ENCODE peak calls at places on chromosomes 5 and 9, in five cellular contexts. D is activated CD4-positive, alpha-beta T cell treated with anti-CD3 and anti-CD28 coated beads, Interleukin-2, amount 50 U/mL, for 4 hours; U is NCI-H1092 treated with DMSO at 0.1 percent for 48 hours; H is memory B cell; C is activated naive CD8-positive, alpha-beta T cell treated with anti-CD3 and anti-CD28 coated beads, Interleukin-2, amount 50 U/mL, for 16 hours. J is an unnamed sample.

GRCh38 chr5:56099346-56099745 is 104.6 kb upstream of the IL6ST start:
- DNase-seq in U (no peak), D (no peak), H (no peak), C (no peak), J (no peak)

GRCh38 chr9:93655621-93656425 is 79.4 kb downstream of the PHF2 start:
- DNase-seq in U (no peak), H (no peak), C (no peak), D (no peak), J (no peak)

GRCh38 chr5:14880688-14881087 is 9.1 kb upstream of the ANKH start:
- DNase-seq in D (no peak), H (no peak), C (no peak), U (no peak), J (peak; percentile 87)

GRCh38 chr9:72193478-72193881 is 44.2 kb downstream of the GDA start:
- DNase-seq in H (no peak), D (no peak), U (no peak), C (no peak), J (peak; percentile 86)

GRCh38 chr9:5459289-5459829 is 9.0 kb downstream of the CD274 start:
- DNase-seq in C (no peak), U (no peak), D (no peak), H (no peak), J (no peak)

GRCh38 chr9:135926402-135927194 is 19.3 kb upstream of the CAMSAP1 start:
- DNase-seq in U (no peak), D (peak; percentile 45), H (no peak), C (no peak), J (no peak)

GRCh38 chr5:142143878-142144277 is 35.3 kb downstream of the NDFIP1 start:
- DNase-seq in U (peak; percentile 7), C (no peak), H (peak; percentile 11), D (no peak), J (peak; percentile 30)

GRCh38 chr9:124795881-124796415 is 19.0 kb downstream of the OLFML2A start:
- DNase-seq in H (no peak), D (no peak), C (no peak), U (no peak), J (no peak)

GRCh38 chr9:74760031-74760700 is 127.6 kb downstream of the TRPM6 start:
- DNase-seq in U (no peak), D (no peak), H (no peak), C (no peak), J (no peak)

GRCh38 chr9:31153250-31153840 is 1231.1 kb upstream of the ACO1 start:
- DNase-seq in C (no peak), H (no peak), D (no peak), U (no peak), J (peak; percentile 24)

GRCh38 chr5:88690619-88691560 is 192.1 kb downstream of the MEF2C start:
- DNase-seq in C (no peak), D (peak; percentile 54), U (peak; percentile 26), H (peak; percentile 70), J (peak; percentile 99)

GRCh38 chr5:138159666-138160065 is 18.8 kb downstream of the BRD8 start:
- DNase-seq in U (no peak), D (no peak), C (no peak), H (no peak), J (no peak)

GRCh38 chr5:115579747-115580173 is 22.5 kb downstream of the TICAM2 start:
- DNase-seq in C (no peak), U (no peak), H (no peak), D (no peak), J (no peak)

GRCh38 chr5:127586811-127587210 is 62.1 kb upstream of the CTXN3 start:
- DNase-seq in U (no peak), D (no peak), H (no peak), C (no peak), J (no peak)

GRCh38 chr9:121298689-121299112 is 30.7 kb downstream of the GSN start:
- DNase-seq in C (no peak), U (no peak), D (no peak), H (peak; percentile 11), J (peak; percentile 91)

GRCh38 chr5:106290841-106291240 is 1379.9 kb downstream of the EFNA5 start:
- DNase-seq in U (no peak), C (no peak), D (no peak), H (no peak), J (no peak)

GRCh38 chr5:6404129-6404528 is 25.8 kb upstream of the MED10 start:
- DNase-seq in H (no peak), C (no peak), D (no peak), U (no peak), J (no peak)

GRCh38 chr5:118620201-118620600 is 368.1 kb downstream of the DTWD2 start:
- DNase-seq in D (no peak), H (no peak), U (no peak), C (no peak), J (peak; percentile 26)

GRCh38 chr5:95347516-95348140 is 43.5 kb upstream of the FAM81B start:
- DNase-seq in U (no peak), C (no peak), D (no peak), H (no peak), J (no peak)

GRCh38 chr5:59174248-59174844 is 591.5 kb downstream of the RAB3C start:
- DNase-seq in C (no peak), U (peak; percentile 58), D (peak; percentile 9), H (no peak), J (peak; percentile 75)

GRCh38 chr5:68478306-68479091 is 262.9 kb downstream of the PIK3R1 start:
- DNase-seq in C (no peak), H (no peak), D (no peak), U (no peak), J (peak; percentile 88)

GRCh38 chr9:97786341-97786740 is 66.7 kb upstream of the FOXE1 start:
- DNase-seq in C (no peak), D (no peak), H (no peak), U (no peak), J (no peak)

GRCh38 chr9:5629312-5630037 is 568 bp downstream of the RIC1 start:
- DNase-seq in C (no peak), U (peak; percentile 69), H (no peak), D (peak; percentile 12), J (peak; percentile 81)

GRCh38 chr5:37776826-37777225 is 63.0 kb downstream of the GDNF start:
- DNase-seq in H (no peak), U (no peak), C (no peak), D (no peak), J (no peak)

GRCh38 chr5:80688648-80689420 is 34.1 kb upstream of the DHFR start:
- DNase-seq in H (no peak), U (no peak), D (no peak), C (no peak), J (no peak)

GRCh38 chr5:163705983-163706771 is 200.8 kb downstream of the MAT2B start:
- DNase-seq in C (no peak), D (no peak), U (no peak), H (no peak), J (peak; percentile 60)

GRCh38 chr9:134028076-134028475 is 2.8 kb downstream of the BRD3OS start:
- DNase-seq in H (no peak), C (no peak), D (no peak), U (no peak), J (no peak)

GRCh38 chr9:107007361-107007760 is 144.4 kb downstream of the ZNF462 start:
- DNase-seq in C (no peak), H (no peak), U (no peak), D (no peak), J (peak; percentile 34)

GRCh38 chr9:21465138-21465537 is 17.0 kb downstream of the IFNE start:
- DNase-seq in H (no peak), C (no peak), D (no peak), U (no peak), J (no peak)

GRCh38 chr9:120353501-120353900 is 226.5 kb downstream of the CDK5RAP2 start:
- DNase-seq in U (peak; percentile 38), D (no peak), H (no peak), C (no peak), J (peak; percentile 18)

GRCh38 chr5:169626779-169627178 is 10.3 kb upstream of the DOCK2 start:
- DNase-seq in H (no peak), U (no peak), D (no peak), C (no peak), J (no peak)

GRCh38 chr5:154571325-154572035 is 93.5 kb upstream of the HAND1 start:
- DNase-seq in C (no peak), U (no peak), D (no peak), H (no peak), J (no peak)

GRCh38 chr5:32443145-32443540 is 1.4 kb downstream of the ZFR start:
- DNase-seq in D (no peak), U (no peak), H (no peak), C (no peak), J (peak; percentile 65)

GRCh38 chr5:95471922-95472321 is 80.8 kb downstream of the FAM81B start:
- DNase-seq in D (no peak), C (no peak), U (no peak), H (no peak), J (no peak)

GRCh38 chr9:91302831-91303230 is 58.9 kb downstream of the AUH start:
- DNase-seq in C (no peak), D (no peak), H (no peak), U (no peak), J (peak; percentile 26)

GRCh38 chr5:6759401-6759800 is 46.2 kb downstream of the TENT4A start:
- DNase-seq in D (no peak), C (no peak), U (no peak), H (no peak), J (peak; percentile 12)

GRCh38 chr5:65061250-65061973 is 292.7 kb downstream of the CWC27 start:
- DNase-seq in H (no peak), D (no peak), U (no peak), C (no peak), J (peak; percentile 71)

J was measured in NCI-H69.